ENCODE peak calls at places on chromosomes 16 and 17, in seven cellular contexts. Q is K562, Y is GM12878, M is HCT116, V is SK-N-SH, J is H1, K is HepG2. B is an unnamed sample.

GRCh38 chr16:28112908-28113307 is 49.4 kb upstream of the GSG1L start:
- DNase-seq in V (no peak), J (no peak), K (no peak), Y (no peak), M (no peak), Q (no peak), B (no peak)

GRCh38 chr17:2086306-2086705 is 31.4 kb downstream of the HIC1 start:
- DNase-seq in J (no peak), V (no peak), Q (no peak), K (no peak), Y (no peak), M (no peak), B (no peak)

GRCh38 chr16:73054131-73054496 is 6.2 kb upstream of the ZFHX3 start:
- DNase-seq in V (peak; percentile 72), J (no peak), K (no peak), Q (no peak), Y (no peak), M (no peak), B (no peak)

GRCh38 chr17:40072481-40073346 is 9.9 kb downstream of the THRA start:
- DNase-seq in Q (peak; percentile 68), J (no peak), M (no peak), V (peak; percentile 51), K (peak; percentile 66), Y (no peak), B (no peak)

GRCh38 chr16:23950898-23951297 is 115.1 kb downstream of the PRKCB start:
- DNase-seq in K (no peak), Y (no peak), V (no peak), M (no peak), J (no peak), Q (no peak), B (no peak)

GRCh38 chr16:30910427-30911029 is 12.8 kb upstream of the FBXL19 start:
- DNase-seq in J (peak; percentile 65), V (no peak), Q (no peak), M (no peak), K (no peak), Y (no peak), B (no peak)

GRCh38 chr17:3990391-3991127 is 26.3 kb upstream of the ATP2A3 start:
- DNase-seq in Y (no peak), M (no peak), J (no peak), V (peak; percentile 8), Q (no peak), K (no peak), B (no peak)

GRCh38 chr17:38871247-38871991 is 1.6 kb downstream of the LASP1 start:
- DNase-seq in Y (peak; percentile 45), M (no peak), V (no peak), J (no peak), K (peak; percentile 98), Q (peak; percentile 73), B (no peak)

GRCh38 chr17:20236586-20237227 is 227.5 kb downstream of the SPECC1 start:
- DNase-seq in V (no peak), Q (no peak), M (no peak), J (no peak), K (no peak), Y (no peak), B (no peak)

GRCh38 chr17:859461-860195 is 77.5 kb downstream of the MRM3 start:
- DNase-seq in K (no peak), M (no peak), V (no peak), Q (no peak), J (no peak), Y (no peak), B (no peak)

GRCh38 chr16:70553645-70554044 is 30.0 kb downstream of the SF3B3 start:
- DNase-seq in K (no peak), Y (no peak), V (no peak), Q (no peak), M (no peak), J (no peak), B (no peak)

GRCh38 chr17:55420776-55421178 is 858 bp downstream of the MMD start:
- DNase-seq in V (peak; percentile 65), J (peak; percentile 56), Q (peak; percentile 27), M (no peak), K (no peak), Y (no peak), B (no peak)

GRCh38 chr17:77295410-77295809 is 154.6 kb downstream of the SEC14L1 start:
- DNase-seq in Y (no peak), M (no peak), K (no peak), J (no peak), V (no peak), Q (no peak), B (no peak)

GRCh38 chr17:29059281-29059680 is 16.3 kb downstream of the PIPOX start:
- DNase-seq in Y (no peak), M (no peak), Q (no peak), J (no peak), K (peak; percentile 28), V (no peak), B (no peak)

GRCh38 chr16:84774810-84775209 is 45.0 kb upstream of the CRISPLD2 start:
- DNase-seq in J (no peak), M (no peak), Y (no peak), Q (no peak), K (no peak), V (no peak), B (peak; percentile 48)

GRCh38 chr16:3256876-3257465 is 538 bp upstream of the MEFV start:
- DNase-seq in K (no peak), M (no peak), Q (no peak), Y (no peak), V (no peak), J (no peak), B (no peak)

GRCh38 chr16:77424841-77425604 is 9.8 kb downstream of the ADAMTS18 start:
- DNase-seq in Y (no peak), K (peak; percentile 26), J (no peak), M (no peak), Q (no peak), V (no peak), B (no peak)

GRCh38 chr16:28208824-28209223 is 2.9 kb downstream of the XPO6 start:
- DNase-seq in J (no peak), V (no peak), M (no peak), Q (no peak), Y (no peak), K (no peak), B (no peak)

GRCh38 chr17:67733371-67733770 is 15.6 kb downstream of the NOL11 start:
- DNase-seq in M (no peak), J (no peak), K (no peak), Q (no peak), Y (no peak), V (no peak), B (no peak)

GRCh38 chr17:11704041-11704440 is 105.8 kb downstream of the DNAH9 start:
- DNase-seq in M (no peak), V (no peak), Y (no peak), Q (no peak), K (no peak), J (no peak), B (no peak)

GRCh38 chr17:82051776-82052637 is at the start of the genes GPS1 and RFNG:
- DNase-seq in Y (no peak), V (peak; percentile 99), M (no peak), Q (peak; percentile 85), J (peak; percentile 86), K (peak; percentile 60), B (no peak)

GRCh38 chr17:63842173-63842539 is 329 bp downstream of the SMARCD2 start:
- DNase-seq in Q (no peak), Y (no peak), K (no peak), J (peak; percentile 63), V (no peak), M (no peak), B (no peak)

GRCh38 chr16:67286441-67287235 is 7.3 kb downstream of the PLEKHG4 start:
- DNase-seq in V (no peak), Y (no peak), Q (no peak), K (no peak), J (no peak), M (no peak), B (no peak)

GRCh38 chr17:2563543-2563942 is 29.9 kb upstream of the PAFAH1B1 start:
- DNase-seq in K (no peak), Y (no peak), J (no peak), M (no peak), V (no peak), Q (no peak), B (no peak)

GRCh38 chr16:782766-783403 is 5.3 kb downstream of the RPUSD1 start:
- DNase-seq in M (no peak), Q (no peak), K (no peak), V (peak; percentile 72), J (no peak), Y (no peak), B (no peak)

GRCh38 chr17:17175917-17176316 is 30.2 kb downstream of the PLD6 start:
- DNase-seq in Q (no peak), M (no peak), K (no peak), J (no peak), V (no peak), Y (no peak), B (no peak)

GRCh38 chr17:17175340-17175739 is 30.8 kb downstream of the PLD6 start:
- DNase-seq in M (no peak), K (no peak), J (no peak), Y (no peak), V (no peak), Q (no peak), B (no peak)

GRCh38 chr17:17176341-17176740 is 29.8 kb downstream of the PLD6 start:
- DNase-seq in K (no peak), Y (no peak), M (no peak), J (no peak), Q (no peak), V (no peak), B (no peak)

GRCh38 chr17:17179371-17179827 is 26.7 kb downstream of the PLD6 start:
- DNase-seq in Y (peak; percentile 30), J (no peak), Q (no peak), V (no peak), K (no peak), M (no peak), B (no peak)

GRCh38 chr17:17177186-17177585 is 28.9 kb downstream of the PLD6 start:
- DNase-seq in V (no peak), Y (no peak), K (no peak), M (no peak), J (no peak), Q (no peak), B (no peak)
- H3K36me3 ChIP-seq in V (peaks cover 39% of the 10 kb centered on the region), Y (peaks cover 26% of the 10 kb centered on the region), K (peaks cover 30% of the 10 kb centered on the region), M (peaks cover 63% of the 10 kb centered on the region), J (peaks cover 28% of the 10 kb centered on the region), Q (peaks cover 69% of the 10 kb centered on the region), B (no peaks in the 10 kb centered on the region)

DNA sequence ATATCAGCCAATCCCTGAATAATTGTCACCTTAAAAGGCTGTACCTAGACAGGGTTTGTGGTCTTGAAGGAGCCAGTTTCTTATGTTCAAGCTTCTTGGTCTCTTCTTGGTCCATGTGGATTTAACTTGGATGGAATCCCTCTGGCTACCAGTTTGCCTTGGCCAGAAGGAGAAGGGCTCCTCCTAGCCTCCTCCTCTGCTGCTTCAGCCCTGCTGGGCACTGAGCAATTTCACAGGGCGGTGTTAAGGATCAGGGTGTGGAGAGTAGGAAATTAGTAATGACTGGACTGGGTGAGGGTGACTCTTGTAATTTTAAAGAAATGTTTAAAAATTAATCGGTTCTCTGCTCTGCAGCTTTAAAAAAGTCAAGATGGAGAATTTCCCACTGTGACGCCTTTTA is 96.3 kb downstream of the MSI2 start:
- DNase-seq in V (no peak), Y (no peak), J (no peak), K (no peak), Q (no peak), M (no peak), B (no peak)
- TF ChIP-seq CTCF in V (no peak), Y (no peak), J (no peak), K (no peak), Q (no peak), M (no peak), B (no peak)

GRCh38 chr16:88065747-88066142 is 114.5 kb downstream of the BANP start:
- DNase-seq in M (no peak), V (no peak), Y (no peak), Q (no peak), K (no peak), J (no peak), B (no peak)
- TF ChIP-seq SIN3A in M (no peak), V (no peak), Y (no peak), Q (no peak), K (no peak), J (no peak), B (no peak)

GRCh38 chr17:78486946-78487680 is 90.1 kb downstream of the DNAH17 start:
- DNase-seq in M (no peak), Q (no peak), V (no peak), J (no peak), K (no peak), Y (no peak), B (no peak)
- H3K36me3 ChIP-seq in M (no peaks in the 10 kb centered on the region), Q (no peaks in the 10 kb centered on the region), V (no peaks in the 10 kb centered on the region), J (no peaks in the 10 kb centered on the region), K (no peaks in the 10 kb centered on the region), Y (no peaks in the 10 kb centered on the region), B (no peaks in the 10 kb centered on the region)